ENCODE peak calls at places on chromosome 5, in five cellular contexts. O, Q, S, M and V are unnamed samples.
A peak's percentile ranks its signal among the peaks of the same experiment; 100 is the strongest.

GRCh38 chr5:43190755-43191603 is 1.0 kb upstream of the NIM1K start:
- DNase-seq in O (peak; percentile 52), Q (peak; percentile 64), S (no peak), M (peak; percentile 32), V (peak; percentile 33)

GRCh38 chr5:143164557-143164956 is 238.9 kb downstream of the NR3C1 start:
- DNase-seq in O (no peak), Q (no peak), S (no peak), M (no peak), V (no peak)

GRCh38 chr5:95141141-95141540 is 143.8 kb downstream of the MCTP1 start:
- DNase-seq in O (no peak), Q (no peak), S (no peak), M (no peak), V (no peak)

GRCh38 chr5:102611312-102611711 is 112.5 kb upstream of the SLCO6A1 start:
- DNase-seq in O (no peak), Q (peak; percentile 7), S (no peak), M (no peak), V (no peak)

GRCh38 chr5:142841511-142842255 is 71.5 kb downstream of the ARHGAP26 start:
- DNase-seq in O (peak; percentile 56), Q (peak; percentile 91), S (no peak), M (peak; percentile 74), V (no peak)

GRCh38 chr5:17343675-17344074 is 126.2 kb downstream of the BASP1 start:
- DNase-seq in O (peak; percentile 93), Q (peak; percentile 79), S (peak; percentile 85), M (no peak), V (peak; percentile 76)

GRCh38 chr5:140113180-140113698 is 670 bp upstream of the PURA start:
- DNase-seq in O (no peak), Q (peak; percentile 39), S (no peak), M (peak; percentile 56), V (peak; percentile 21)

GRCh38 chr5:71836084-71836483 is 117.0 kb downstream of the CARTPT start:
- DNase-seq in O (peak; percentile 12), Q (peak; percentile 50), S (no peak), M (no peak), V (no peak)

GRCh38 chr5:96903300-96903699 is 27.0 kb downstream of the ERAP2 start:
- DNase-seq in O (no peak), Q (peak; percentile 20), S (no peak), M (no peak), V (no peak)

GRCh38 chr5:79736528-79737514 is 47.2 kb downstream of the CMYA5 start:
- DNase-seq in O (no peak), Q (no peak), S (no peak), M (no peak), V (no peak)

GRCh38 chr5:153970496-153970895 is 68.2 kb downstream of the FAM114A2 start:
- DNase-seq in O (no peak), Q (no peak), S (no peak), M (peak; percentile 51), V (no peak)

GRCh38 chr5:91264311-91265051 is 118.6 kb downstream of the ARRDC3 start:
- DNase-seq in O (no peak), Q (no peak), S (no peak), M (no peak), V (no peak)

GRCh38 chr5:150946351-150946905 is 41.6 kb upstream of the ZNF300 start:
- DNase-seq in O (peak; percentile 97), Q (peak; percentile 37), S (no peak), M (no peak), V (no peak)

GRCh38 chr5:135041145-135041587 is 7.1 kb upstream of the PITX1 start:
- DNase-seq in O (no peak), Q (no peak), S (no peak), M (no peak), V (no peak)
- TF ChIP-seq EZH2 in O (no peak), Q (peak; percentile 15), S (no peak), M (peak; percentile 89), V (no peak)

GRCh38 chr5:163565931-163566608 is 60.7 kb downstream of the MAT2B start:
- DNase-seq in O (peak; percentile 43), Q (peak; percentile 55), S (peak; percentile 23), M (peak; percentile 65), V (peak; percentile 40)
- TF ChIP-seq EZH2 in O (no peak), Q (no peak), S (peak; percentile 45), M (no peak), V (no peak)

GRCh38 chr5:122473138-122473843 is 161.3 kb downstream of the SNCAIP start:
- DNase-seq in O (no peak), Q (no peak), S (peak; percentile 2), M (no peak), V (no peak)
- TF ChIP-seq EZH2 in O (no peak), Q (no peak), S (no peak), M (no peak), V (no peak)

DNA sequence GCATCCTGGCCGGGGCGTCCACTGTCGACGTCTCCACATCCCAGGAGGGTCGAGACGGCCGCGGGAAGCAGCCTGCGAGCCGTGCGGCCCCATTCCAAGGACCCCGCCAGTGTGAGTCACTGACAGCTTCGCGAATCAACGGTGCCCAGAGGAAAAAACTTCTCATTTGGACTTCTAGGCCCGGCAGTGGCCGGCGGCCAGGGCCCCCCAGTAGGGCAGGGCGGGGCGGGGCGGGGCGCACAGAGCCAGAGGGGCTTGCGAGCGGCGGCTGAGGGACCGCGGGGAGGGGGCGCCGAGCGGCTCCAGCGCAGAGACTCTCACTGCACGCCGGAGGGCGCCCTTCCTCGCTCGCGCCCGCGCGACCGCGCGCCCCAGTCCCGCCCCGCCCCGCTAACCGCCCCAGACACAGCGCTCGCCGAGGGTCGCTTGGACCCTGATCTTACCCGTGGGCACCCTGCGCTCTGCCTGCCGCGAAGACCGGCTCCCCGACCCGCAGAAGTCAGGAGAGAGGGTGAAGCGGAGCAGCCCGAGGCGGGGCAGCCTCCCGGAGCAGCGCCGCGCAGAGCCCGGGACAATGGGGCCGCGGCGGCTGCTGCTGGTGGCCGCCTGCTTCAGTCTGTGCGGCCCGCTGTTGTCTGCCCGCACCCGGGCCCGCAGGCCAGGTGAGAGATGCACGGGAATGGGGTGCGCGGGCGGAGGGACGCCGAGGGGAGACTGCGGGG is at the start of gene F2R:
- DNase-seq in O (peak; percentile 91), Q (peak; percentile 74), S (peak; percentile 44), M (peak; percentile 91), V (peak; percentile 83)
- TF ChIP-seq EZH2 in O (no peak), Q (no peak), S (no peak), M (peak; percentile 60), V (no peak)

DNA sequence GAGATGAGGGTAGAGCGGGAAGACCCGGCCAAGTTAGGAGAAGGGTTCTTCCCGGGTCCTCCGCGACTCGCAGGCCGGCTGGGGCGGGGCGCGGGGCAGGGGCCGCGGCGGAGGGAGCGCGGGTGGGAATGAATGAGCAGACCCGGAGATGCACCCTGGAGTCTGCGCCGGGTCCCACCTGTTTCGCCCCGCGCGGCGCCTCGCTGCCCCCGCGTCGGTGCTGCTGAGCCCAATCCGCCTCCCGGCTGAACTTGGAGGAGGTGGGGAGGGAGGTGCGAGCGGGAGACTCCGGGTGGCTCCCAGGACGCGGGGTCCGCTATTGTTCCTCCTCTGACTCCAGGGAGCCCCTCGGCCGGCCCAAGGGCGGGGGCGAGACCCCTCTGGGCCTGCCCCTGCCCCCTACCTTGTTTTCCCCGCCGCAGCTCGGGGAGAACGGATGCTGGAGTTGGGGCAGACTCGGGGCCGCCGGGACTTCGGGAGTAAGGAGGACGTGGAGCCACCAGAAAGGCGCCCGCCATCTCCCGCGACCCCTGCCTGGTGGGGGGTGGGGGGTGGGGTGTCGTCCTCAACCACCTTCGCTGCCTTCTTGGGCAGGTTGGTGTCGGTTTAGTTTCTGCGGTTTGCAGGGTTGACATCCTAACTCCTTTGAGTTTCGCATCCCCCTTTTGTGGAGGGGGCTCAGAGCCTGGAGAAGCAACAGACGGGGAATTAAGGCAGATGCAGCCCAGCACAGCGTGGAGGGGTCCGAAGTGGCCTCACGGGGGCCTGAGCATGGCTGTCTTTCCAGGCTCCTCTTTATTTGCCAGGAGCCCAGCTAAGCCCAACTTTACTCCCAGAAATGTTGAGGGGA is 797 bp downstream of the RAI14 start:
- DNase-seq in O (no peak), Q (peak; percentile 74), S (peak; percentile 29), M (peak; percentile 43), V (peak; percentile 50)
- TF ChIP-seq EZH2 in O (no peak), Q (no peak), S (no peak), M (no peak), V (no peak)

DNA sequence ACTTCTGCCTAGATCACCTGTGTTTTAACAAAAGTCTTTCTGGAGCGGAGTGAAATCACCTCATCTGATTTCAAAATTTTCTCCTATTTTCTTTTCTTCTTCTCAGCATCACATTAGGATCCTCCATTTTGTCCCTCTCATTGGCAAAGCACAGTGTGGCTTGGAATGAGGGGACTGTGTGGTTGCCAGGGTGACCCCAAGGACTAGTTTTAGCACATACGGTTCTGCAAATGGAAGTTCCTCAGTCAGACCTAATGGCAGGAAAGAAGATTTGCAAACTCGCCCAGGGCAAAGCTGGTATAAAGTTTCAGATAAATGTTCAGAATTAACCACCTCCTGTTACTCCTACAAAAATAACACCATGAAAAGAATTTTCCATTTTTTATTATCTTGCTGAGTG is 258.0 kb downstream of the NR2F1-AS1 start:
- DNase-seq in O (no peak), Q (no peak), S (no peak), M (no peak), V (no peak)
- TF ChIP-seq EZH2 in O (no peak), Q (no peak), S (no peak), M (no peak), V (no peak)

DNA sequence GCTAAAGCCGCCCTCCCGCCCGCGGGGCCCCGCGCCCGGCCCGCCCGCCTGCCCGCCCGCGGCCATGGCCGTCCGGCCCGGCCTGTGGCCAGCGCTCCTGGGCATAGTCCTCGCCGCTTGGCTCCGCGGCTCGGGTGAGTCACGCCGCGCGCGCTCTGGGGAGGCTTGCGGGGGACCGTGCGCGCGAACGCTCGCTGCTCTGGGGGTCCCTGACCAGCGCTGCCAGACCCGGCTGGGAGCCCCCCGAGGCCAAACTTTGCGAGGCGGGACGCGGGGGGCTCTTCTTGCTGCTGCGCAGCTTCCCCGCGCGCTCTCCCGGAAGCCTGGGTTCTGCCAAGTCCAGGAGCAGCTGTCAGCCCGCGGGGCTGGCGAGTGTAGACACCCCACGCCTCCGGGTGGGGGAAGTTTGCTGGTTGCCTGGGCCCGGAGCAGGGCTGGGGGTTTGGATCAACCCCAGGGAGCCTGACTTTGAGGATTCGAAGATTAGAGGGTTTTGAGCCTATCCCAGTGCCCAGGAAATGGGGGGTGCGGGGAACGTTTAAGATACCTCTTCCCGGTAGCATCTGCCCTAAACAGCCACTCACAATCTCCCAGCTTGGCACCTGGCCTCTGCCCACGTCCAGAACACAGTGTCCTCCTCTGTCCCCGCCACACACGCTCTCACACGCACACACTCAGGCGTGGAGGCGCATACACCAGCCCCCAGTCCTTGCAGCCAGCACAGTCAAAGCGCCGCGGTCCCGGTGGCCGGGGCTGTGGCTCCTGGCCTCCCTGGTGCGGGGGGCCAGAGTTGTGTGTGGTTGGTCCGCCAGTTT is 535 bp downstream of the UNC5A start:
- DNase-seq in O (peak; percentile 9), Q (peak; percentile 61), S (peak; percentile 26), M (no peak), V (no peak)
- TF ChIP-seq EZH2 in O (peak; percentile 65), Q (no peak), S (no peak), M (peak; percentile 48), V (no peak)